ENCODE peak calls at places on chromosomes 6 and 20, in four cellular contexts. K is sigmoid colon; F is CD8-positive, alpha-beta T cell; C is GM06990. S is an unnamed sample. For H3K36me3, the result is how much of the 10 kb centered on the place peaks cover.

GRCh38 chr20:36116813-36117441 is 37.6 kb upstream of the EPB41L1 start:
- DNase-seq in F (no peak), K (no peak), C (no peak), S (peak)

GRCh38 chr20:13006825-13007224 is 1.9 kb upstream of the SPTLC3 start:
- DNase-seq in C (no peak), F (no peak), K (no peak), S (no peak)

GRCh38 chr20:4021905-4022304 is 6.5 kb upstream of the RNF24 start:
- DNase-seq in F (no peak), C (no peak), K (no peak), S (no peak)

GRCh38 chr6:79671605-79672266 is 40.6 kb downstream of the SH3BGRL2 start:
- DNase-seq in F (peak), K (peak), C (no peak), S (peak)

GRCh38 chr6:43644940-43645612 is at the start of gene RSPH9:
- DNase-seq in F (peak), C (peak), K (peak), S (no peak)

GRCh38 chr20:18092890-18093289 is 35.2 kb upstream of the OVOL2 start:
- DNase-seq in F (no peak), C (no peak), K (no peak), S (no peak)

GRCh38 chr6:115667478-115667996 is 393.2 kb downstream of the FRK start:
- DNase-seq in K (no peak), C (no peak), F (no peak), S (no peak)

GRCh38 chr6:112360498-112360897 is 13.4 kb downstream of the RFPL4B start:
- DNase-seq in C (no peak), K (no peak), F (no peak), S (no peak)

GRCh38 chr6:125888989-125889656 is 67.4 kb upstream of the HINT3 start:
- DNase-seq in F (no peak), K (no peak), C (no peak), S (no peak)

GRCh38 chr6:35786810-35787209 is 6.0 kb downstream of the CLPSL1 start:
- DNase-seq in F (no peak), K (no peak), C (no peak), S (no peak)

GRCh38 chr6:122818866-122819265 is 29.8 kb downstream of the SMPDL3A start:
- DNase-seq in K (no peak), F (no peak), C (no peak), S (no peak)

GRCh38 chr6:113450061-113450465 is 407.1 kb upstream of the MARCKS start:
- DNase-seq in C (no peak), K (no peak), F (no peak), S (no peak)

GRCh38 chr20:50893620-50894019 is 37.6 kb downstream of the ADNP start:
- DNase-seq in K (no peak), C (no peak), F (no peak), S (no peak)

GRCh38 chr6:1695546-1696494 is 86.1 kb downstream of the FOXC1 start:
- DNase-seq in F (no peak), K (no peak), C (no peak), S (no peak)

GRCh38 chr20:44412402-44413144 is 57.1 kb downstream of the HNF4A start:
- DNase-seq in C (no peak), K (no peak), F (no peak), S (no peak)

GRCh38 chr6:79082304-79082703 is 4.2 kb upstream of the PHIP start:
- DNase-seq in C (no peak), F (no peak), K (no peak), S (no peak)

GRCh38 chr20:11204926-11205768 is 531.3 kb upstream of the JAG1 start:
- DNase-seq in F (peak), C (no peak), K (peak), S (peak)

GRCh38 chr6:43770417-43771209 is 602 bp downstream of the VEGFA start:
- DNase-seq in C (peak), K (peak), F (peak), S (no peak)

GRCh38 chr20:53146201-53146891 is 174.2 kb downstream of the TSHZ2 start:
- DNase-seq in K (no peak), F (no peak), C (peak), S (no peak)

GRCh38 chr6:157688960-157689599 is 134.0 kb upstream of the SNX9 start:
- DNase-seq in C (no peak), K (peak), F (no peak), S (no peak)

GRCh38 chr20:45011108-45011526 is 44.8 kb downstream of the STK4 start:
- DNase-seq in F (peak), C (no peak), K (no peak), S (no peak)

GRCh38 chr6:113137411-113137810 is 719.7 kb upstream of the MARCKS start:
- DNase-seq in C (no peak), K (peak), F (no peak), S (no peak)

GRCh38 chr6:64254558-64254957 is 619.0 kb downstream of the PHF3 start:
- DNase-seq in K (no peak), F (no peak), C (no peak), S (no peak)

GRCh38 chr6:37710616-37711015 is 12.9 kb upstream of the MDGA1 start:
- DNase-seq in C (no peak), F (no peak), K (no peak), S (no peak)

GRCh38 chr6:138521800-138522199 is 22.5 kb upstream of the NHSL1 start:
- DNase-seq in C (no peak), K (no peak), F (no peak), S (no peak)

GRCh38 chr6:111626446-111626845 is 20.8 kb upstream of the TRAF3IP2 start:
- DNase-seq in K (no peak), C (no peak), F (no peak), S (no peak)

GRCh38 chr20:62855120-62855519 is 6.5 kb downstream of the TCFL5 start:
- DNase-seq in C (no peak), K (peak), F (no peak), S (no peak)

GRCh38 chr6:154298297-154298696 is 58.3 kb downstream of the IPCEF1 start:
- DNase-seq in K (no peak), F (no peak), C (peak), S (peak)

GRCh38 chr6:14550817-14551216 is 433.2 kb downstream of the CD83 start:
- DNase-seq in F (no peak), C (no peak), K (no peak), S (no peak)

GRCh38 chr6:14975124-14975815 is 270.6 kb upstream of the JARID2 start:
- DNase-seq in F (no peak), K (no peak), C (no peak), S (no peak)

GRCh38 chr6:121506761-121507754 is 71.6 kb downstream of the GJA1 start:
- DNase-seq in C (no peak), F (no peak), K (no peak), S (no peak)

GRCh38 chr20:34570859-34571306 is 12.4 kb downstream of the MAP1LC3A start:
- DNase-seq in K (no peak), F (no peak), C (no peak), S (peak)

GRCh38 chr20:2563116-2563515 is 26.7 kb downstream of the TMC2 start:
- DNase-seq in K (no peak), C (no peak), F (no peak), S (no peak)

GRCh38 chr20:36542019-36542488 is 735 bp downstream of the MYL9 start:
- DNase-seq in F (no peak), K (peak), C (no peak), S (no peak)

GRCh38 chr20:25508083-25508770 is 77.1 kb downstream of the NINL start:
- DNase-seq in K (no peak), F (no peak), C (no peak), S (peak)
- H3K36me3 ChIP-seq in K (half or more), F (under half), C (under half), S (under half)

DNA sequence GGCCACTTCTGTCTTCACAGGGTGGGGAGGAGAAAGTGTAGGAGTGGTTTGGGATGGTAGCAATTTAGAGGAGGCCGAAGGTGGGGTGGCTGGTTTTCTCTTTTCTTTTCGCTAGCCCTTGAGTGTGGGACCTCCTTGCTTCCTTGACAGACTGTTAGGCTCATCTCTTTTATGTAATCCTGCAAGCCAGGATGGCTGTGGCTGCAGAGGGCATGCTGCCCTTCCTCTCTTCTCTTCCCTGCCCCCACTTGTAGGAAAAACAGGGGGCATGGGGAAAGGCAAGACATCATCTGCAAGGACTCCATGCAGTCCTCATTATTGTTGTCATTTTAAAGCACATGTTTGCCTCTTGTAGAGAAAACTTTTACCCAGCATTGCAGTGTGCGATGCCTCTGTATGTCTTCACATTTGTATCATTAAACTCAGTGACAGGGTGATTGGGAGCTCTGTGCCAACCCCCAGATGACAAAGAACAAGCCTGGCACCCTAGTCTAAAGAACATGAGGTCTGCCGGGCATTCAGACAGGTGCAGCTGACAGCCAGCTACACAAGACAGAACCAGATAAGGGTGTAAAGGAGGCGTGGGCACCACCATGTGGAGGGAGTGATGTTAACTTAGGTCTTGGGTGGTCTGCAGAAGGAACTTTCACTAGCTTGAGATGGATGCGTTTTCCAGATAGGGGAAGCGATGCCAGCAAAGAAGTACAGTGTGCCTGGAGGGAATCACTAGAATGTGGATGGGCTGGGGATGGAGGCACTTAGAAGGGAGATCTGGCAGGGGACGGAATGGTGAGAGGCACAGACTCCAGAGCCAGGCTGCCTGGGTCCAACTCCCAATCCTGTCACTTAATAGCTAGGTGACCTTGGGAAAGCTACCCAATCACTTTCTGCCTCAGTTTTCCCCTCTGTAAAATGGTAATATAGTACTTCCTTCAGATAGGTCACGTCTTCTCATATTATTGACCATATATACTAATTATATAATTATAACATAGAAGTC is 207.6 kb downstream of the TBC1D7 start:
- DNase-seq in K (no peak), C (no peak), F (no peak), S (no peak)
- TF ChIP-seq CTCF in K (no peak), C (no peak), F (no peak), S (no peak)

GRCh38 chr6:159170333-159170672 is 1.1 kb downstream of the FNDC1 start:
- DNase-seq in K (no peak), C (no peak), F (no peak), S (no peak)

GRCh38 chr6:159168536-159169192 is 536 bp upstream of the FNDC1 start:
- DNase-seq in K (peak), F (no peak), C (peak), S (no peak)

GRCh38 chr6:159170999-159171712 is 2.0 kb downstream of the FNDC1 start:
- DNase-seq in K (no peak), F (no peak), C (no peak), S (no peak)

GRCh38 chr6:159169557-159170332 is 545 bp downstream of the FNDC1 start:
- DNase-seq in K (peak), F (no peak), C (peak), S (no peak)

GRCh38 chr6:159169193-159169555 is at the start of gene FNDC1:
- DNase-seq in C (peak), K (no peak), F (no peak), S (no peak)
- H3K4me3 ChIP-seq in C (peak), K (peak), F (no peak), S (peak)

GRCh38 chr20:38034961-38035360 is 1.4 kb downstream of the RPRD1B start:
- DNase-seq in K (no peak), C (no peak), F (no peak), S (no peak)
- H3K36me3 ChIP-seq in K (under half), C (under half), F (under half), S (under half)

GRCh38 chr6:158762787-158763439 is 56.3 kb downstream of the EZR start:
- DNase-seq in F (no peak), K (peak), C (no peak), S (no peak)

GRCh38 chr6:158763440-158764187 is 55.6 kb downstream of the EZR start:
- DNase-seq in F (no peak), K (no peak), C (no peak), S (no peak)

GRCh38 chr6:158759966-158760617 is 59.1 kb downstream of the EZR start:
- DNase-seq in K (no peak), F (no peak), C (no peak), S (no peak)

GRCh38 chr6:158760618-158761250 is 58.4 kb downstream of the EZR start:
- DNase-seq in C (no peak), K (peak), F (no peak), S (no peak)

DNA sequence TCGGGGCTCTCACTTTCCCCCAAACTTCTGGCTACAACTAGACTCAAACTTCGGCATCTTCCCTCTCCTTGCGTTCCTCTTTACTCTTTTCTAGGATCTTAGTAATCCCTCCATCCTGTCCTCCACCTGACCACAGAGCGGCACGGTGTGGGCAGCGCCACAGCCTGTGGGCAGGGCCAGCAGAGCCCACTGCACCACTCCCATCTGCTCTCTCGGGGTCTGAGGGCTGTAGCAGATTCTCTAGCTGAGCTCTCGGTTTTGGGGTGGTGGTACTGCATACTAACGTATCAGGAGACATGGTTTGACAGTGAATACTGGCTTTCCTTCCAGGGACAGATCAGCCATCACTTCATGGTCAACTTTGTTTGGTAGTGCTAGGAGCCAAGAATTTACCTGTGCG is 57.4 kb downstream of the EZR start:
- DNase-seq in F (no peak), K (peak), C (no peak), S (no peak)
- TF ChIP-seq CTCF in F (no peak), K (no peak), C (no peak), S (no peak)

GRCh38 chr6:558089-558488 is 98.8 kb downstream of the HUS1B start:
- DNase-seq in F (no peak), C (no peak), K (no peak), S (no peak)
- H3K4me3 ChIP-seq in F (no peak), C (no peak), K (no peak), S (no peak)

GRCh38 chr20:58702859-58703648 is 10.5 kb downstream of the NPEPL1 start:
- DNase-seq in K (peak), C (no peak), F (peak), S (no peak)
- H3K36me3 ChIP-seq in K (half or more), C (under half), F (under half), S (under half)